ENCODE peak calls at places on chromosomes 4 and X, in five cellular contexts. One of them, this sample, is unnamed.

GRCh38 chrX:11438767-11439166 is 145.6 kb downstream of the AMELX start:
- DNase-seq in left lung: no peak
- DNase-seq in body of pancreas: no peak
- DNase-seq in PC-9: no peak
- DNase-seq in CD8-positive, alpha-beta T cell: no peak
- DNase-seq in this sample: no peak

GRCh38 chr4:94540476-94540875 is 88.7 kb downstream of the PDLIM5 start:
- DNase-seq in PC-9: peak
- DNase-seq in CD8-positive, alpha-beta T cell: no peak
- DNase-seq in left lung: no peak
- DNase-seq in body of pancreas: no peak
- DNase-seq in this sample: no peak

GRCh38 chrX:110966839-110967238 is 129.2 kb upstream of the PAK3 start:
- DNase-seq in PC-9: no peak
- DNase-seq in left lung: no peak
- DNase-seq in CD8-positive, alpha-beta T cell: no peak
- DNase-seq in body of pancreas: no peak
- DNase-seq in this sample: no peak

GRCh38 chr4:140996757-140997156 is 136.5 kb downstream of the RNF150 start:
- DNase-seq in PC-9: no peak
- DNase-seq in CD8-positive, alpha-beta T cell: no peak
- DNase-seq in left lung: no peak
- DNase-seq in body of pancreas: no peak
- DNase-seq in this sample: no peak

GRCh38 chrX:2538016-2538415 is 37.2 kb upstream of the DHRSX start:
- DNase-seq in PC-9: no peak
- DNase-seq in left lung: no peak
- DNase-seq in body of pancreas: no peak
- DNase-seq in CD8-positive, alpha-beta T cell: no peak
- DNase-seq in this sample: no peak

GRCh38 chr4:138259801-138260200 is 17.7 kb upstream of the SLC7A11 start:
- DNase-seq in left lung: no peak
- DNase-seq in CD8-positive, alpha-beta T cell: no peak
- DNase-seq in body of pancreas: no peak
- DNase-seq in PC-9: peak
- DNase-seq in this sample: no peak

GRCh38 chrX:68498044-68498507 is 775 bp upstream of the YIPF6 start:
- DNase-seq in CD8-positive, alpha-beta T cell: no peak
- DNase-seq in PC-9: peak
- DNase-seq in left lung: no peak
- DNase-seq in body of pancreas: no peak
- DNase-seq in this sample: no peak

GRCh38 chrX:13752646-13753045 is 18.1 kb downstream of the OFD1 start:
- DNase-seq in body of pancreas: no peak
- DNase-seq in CD8-positive, alpha-beta T cell: no peak
- DNase-seq in left lung: no peak
- DNase-seq in PC-9: no peak
- DNase-seq in this sample: no peak

GRCh38 chr4:169109276-169109675 is 99.2 kb upstream of the CBR4 start:
- DNase-seq in CD8-positive, alpha-beta T cell: no peak
- DNase-seq in body of pancreas: no peak
- DNase-seq in PC-9: no peak
- DNase-seq in left lung: no peak
- DNase-seq in this sample: no peak

GRCh38 chr4:123616970-123617392 is 220.4 kb downstream of the SPRY1 start:
- DNase-seq in body of pancreas: peak
- DNase-seq in left lung: peak
- DNase-seq in PC-9: no peak
- DNase-seq in CD8-positive, alpha-beta T cell: peak
- DNase-seq in this sample: peak

GRCh38 chr4:47533689-47534347 is 48.7 kb downstream of the ATP10D start:
- DNase-seq in CD8-positive, alpha-beta T cell: no peak
- DNase-seq in body of pancreas: no peak
- DNase-seq in left lung: no peak
- DNase-seq in PC-9: no peak
- DNase-seq in this sample: no peak

GRCh38 chr4:175339100-175339707 is 421.0 kb downstream of the ADAM29 start:
- DNase-seq in left lung: no peak
- DNase-seq in PC-9: no peak
- DNase-seq in CD8-positive, alpha-beta T cell: no peak
- DNase-seq in body of pancreas: no peak
- DNase-seq in this sample: no peak

GRCh38 chr4:110088670-110089069 is 109.7 kb downstream of the ELOVL6 start:
- DNase-seq in left lung: no peak
- DNase-seq in CD8-positive, alpha-beta T cell: no peak
- DNase-seq in PC-9: no peak
- DNase-seq in body of pancreas: no peak
- DNase-seq in this sample: no peak

GRCh38 chr4:139453041-139453370 is 915 bp upstream of the RAB33B start:
- DNase-seq in CD8-positive, alpha-beta T cell: peak
- DNase-seq in PC-9: peak
- DNase-seq in body of pancreas: peak
- DNase-seq in left lung: no peak
- DNase-seq in this sample: no peak

GRCh38 chr4:36326610-36327009 is 45.2 kb downstream of the DTHD1 start:
- DNase-seq in PC-9: no peak
- DNase-seq in CD8-positive, alpha-beta T cell: no peak
- DNase-seq in body of pancreas: no peak
- DNase-seq in left lung: no peak
- DNase-seq in this sample: no peak

GRCh38 chr4:99946346-99947189 is at the start of gene DNAJB14:
- DNase-seq in left lung: peak
- DNase-seq in PC-9: peak
- DNase-seq in CD8-positive, alpha-beta T cell: peak
- DNase-seq in body of pancreas: peak
- DNase-seq in this sample: peak

GRCh38 chr4:113820164-113820563 is 58.6 kb upstream of the CAMK2D start:
- DNase-seq in body of pancreas: no peak
- DNase-seq in CD8-positive, alpha-beta T cell: no peak
- DNase-seq in left lung: no peak
- DNase-seq in PC-9: no peak
- DNase-seq in this sample: no peak

GRCh38 chrX:38796926-38797325 is 4.3 kb upstream of the MID1IP1 start:
- DNase-seq in CD8-positive, alpha-beta T cell: no peak
- DNase-seq in PC-9: no peak
- DNase-seq in left lung: no peak
- DNase-seq in body of pancreas: no peak
- DNase-seq in this sample: no peak

GRCh38 chrX:7069556-7069955 is 78.0 kb upstream of the STS start:
- DNase-seq in CD8-positive, alpha-beta T cell: no peak
- DNase-seq in body of pancreas: no peak
- DNase-seq in PC-9: no peak
- DNase-seq in left lung: no peak
- DNase-seq in this sample: no peak

GRCh38 chr4:87896020-87896621 is 63.4 kb downstream of the MEPE start:
- DNase-seq in left lung: peak
- DNase-seq in CD8-positive, alpha-beta T cell: peak
- DNase-seq in PC-9: peak
- DNase-seq in body of pancreas: no peak
- DNase-seq in this sample: no peak

GRCh38 chrX:130196453-130196852 is 24.7 kb downstream of the RAB33A start:
- DNase-seq in CD8-positive, alpha-beta T cell: no peak
- DNase-seq in left lung: no peak
- DNase-seq in body of pancreas: no peak
- DNase-seq in PC-9: no peak
- DNase-seq in this sample: no peak

GRCh38 chr4:104967034-104967401 is 179.7 kb upstream of the TET2 start:
- DNase-seq in PC-9: peak
- DNase-seq in body of pancreas: no peak
- DNase-seq in CD8-positive, alpha-beta T cell: no peak
- DNase-seq in left lung: peak
- DNase-seq in this sample: no peak

GRCh38 chr4:168451744-168452394 is 28.4 kb downstream of the DDX60L start:
- DNase-seq in body of pancreas: no peak
- DNase-seq in PC-9: peak
- DNase-seq in left lung: no peak
- DNase-seq in CD8-positive, alpha-beta T cell: no peak
- DNase-seq in this sample: no peak

GRCh38 chr4:185738851-185739250 is 73.1 kb downstream of the SORBS2 start:
- DNase-seq in CD8-positive, alpha-beta T cell: no peak
- DNase-seq in body of pancreas: no peak
- DNase-seq in PC-9: no peak
- DNase-seq in left lung: no peak
- DNase-seq in this sample: no peak

GRCh38 chrX:17030580-17031285 is 84.3 kb downstream of the REPS2 start:
- DNase-seq in CD8-positive, alpha-beta T cell: no peak
- DNase-seq in PC-9: no peak
- DNase-seq in body of pancreas: no peak
- DNase-seq in left lung: no peak
- DNase-seq in this sample: no peak

GRCh38 chr4:15239866-15240265 is 188.0 kb upstream of the C1QTNF7 start:
- DNase-seq in PC-9: no peak
- DNase-seq in left lung: no peak
- DNase-seq in CD8-positive, alpha-beta T cell: no peak
- DNase-seq in body of pancreas: no peak
- DNase-seq in this sample: no peak

GRCh38 chr4:74859163-74859562 is 64.8 kb upstream of the BTC start:
- DNase-seq in left lung: no peak
- DNase-seq in body of pancreas: no peak
- DNase-seq in PC-9: no peak
- DNase-seq in CD8-positive, alpha-beta T cell: no peak
- DNase-seq in this sample: no peak

GRCh38 chr4:56465599-56466295 is 1.7 kb upstream of the SRP72 start:
- DNase-seq in body of pancreas: no peak
- DNase-seq in left lung: no peak
- DNase-seq in PC-9: peak
- DNase-seq in CD8-positive, alpha-beta T cell: no peak
- DNase-seq in this sample: no peak

GRCh38 chr4:8090312-8090711 is 68.3 kb downstream of the ABLIM2 start:
- DNase-seq in body of pancreas: no peak
- DNase-seq in left lung: no peak
- DNase-seq in PC-9: no peak
- DNase-seq in CD8-positive, alpha-beta T cell: no peak
- DNase-seq in this sample: peak

GRCh38 chr4:8175686-8176085 is 17.1 kb upstream of the ABLIM2 start:
- DNase-seq in CD8-positive, alpha-beta T cell: no peak
- DNase-seq in PC-9: no peak
- DNase-seq in left lung: no peak
- DNase-seq in body of pancreas: no peak
- DNase-seq in this sample: no peak

GRCh38 chrX:100615015-100615414 is 21.6 kb downstream of the TSPAN6 start:
- DNase-seq in PC-9: peak
- DNase-seq in left lung: no peak
- DNase-seq in CD8-positive, alpha-beta T cell: no peak
- DNase-seq in body of pancreas: no peak
- DNase-seq in this sample: no peak

GRCh38 chrX:154046262-154046771 is 26.6 kb upstream of the IRAK1 start:
- DNase-seq in body of pancreas: no peak
- DNase-seq in CD8-positive, alpha-beta T cell: no peak
- DNase-seq in left lung: no peak
- DNase-seq in PC-9: no peak
- DNase-seq in this sample: no peak
- H3K4me3 ChIP-seq in body of pancreas: no peak
- H3K4me3 ChIP-seq in CD8-positive, alpha-beta T cell: no peak
- H3K4me3 ChIP-seq in left lung: no peak
- H3K4me3 ChIP-seq in PC-9: no peak
- H3K4me3 ChIP-seq in this sample: no peak

GRCh38 chr4:103026868-103027267 is 7.4 kb upstream of the SLC9B1 start:
- DNase-seq in left lung: no peak
- DNase-seq in PC-9: no peak
- DNase-seq in CD8-positive, alpha-beta T cell: no peak
- DNase-seq in body of pancreas: no peak
- DNase-seq in this sample: no peak
- H3K27ac ChIP-seq in left lung: no peak
- H3K27ac ChIP-seq in PC-9: no peak
- H3K27ac ChIP-seq in CD8-positive, alpha-beta T cell: no peak
- H3K27ac ChIP-seq in body of pancreas: no peak
- H3K27ac ChIP-seq in this sample: no peak

GRCh38 chrX:40975951-40976350 is 109.3 kb upstream of the USP9X start:
- DNase-seq in left lung: no peak
- DNase-seq in CD8-positive, alpha-beta T cell: no peak
- DNase-seq in PC-9: no peak
- DNase-seq in body of pancreas: no peak
- DNase-seq in this sample: no peak

GRCh38 chrX:40976971-40977370 is 108.3 kb upstream of the USP9X start:
- DNase-seq in PC-9: no peak
- DNase-seq in left lung: no peak
- DNase-seq in CD8-positive, alpha-beta T cell: no peak
- DNase-seq in body of pancreas: no peak
- DNase-seq in this sample: no peak

GRCh38 chrX:40973619-40974018 is 111.6 kb upstream of the USP9X start:
- DNase-seq in PC-9: no peak
- DNase-seq in left lung: no peak
- DNase-seq in body of pancreas: no peak
- DNase-seq in CD8-positive, alpha-beta T cell: no peak
- DNase-seq in this sample: no peak

GRCh38 chrX:40966204-40966820 is 118.9 kb upstream of the USP9X start:
- DNase-seq in PC-9: no peak
- DNase-seq in CD8-positive, alpha-beta T cell: no peak
- DNase-seq in body of pancreas: no peak
- DNase-seq in left lung: no peak
- DNase-seq in this sample: no peak

GRCh38 chrX:40971736-40972135 is 113.5 kb upstream of the USP9X start:
- DNase-seq in PC-9: peak
- DNase-seq in left lung: no peak
- DNase-seq in CD8-positive, alpha-beta T cell: no peak
- DNase-seq in body of pancreas: no peak
- DNase-seq in this sample: no peak
- TF ChIP-seq CTCF in PC-9: no peak
- TF ChIP-seq CTCF in left lung: no peak
- TF ChIP-seq CTCF in CD8-positive, alpha-beta T cell: no peak
- TF ChIP-seq CTCF in body of pancreas: no peak
- TF ChIP-seq CTCF in this sample: no peak

GRCh38 chrX:47584714-47585113 is 2.5 kb downstream of the TIMP1 start:
- DNase-seq in CD8-positive, alpha-beta T cell: no peak
- DNase-seq in PC-9: no peak
- DNase-seq in body of pancreas: no peak
- DNase-seq in left lung: no peak
- DNase-seq in this sample: no peak

GRCh38 chrX:47586043-47586787 is 4.0 kb downstream of the TIMP1 start:
- DNase-seq in body of pancreas: no peak
- DNase-seq in PC-9: no peak
- DNase-seq in CD8-positive, alpha-beta T cell: no peak
- DNase-seq in left lung: no peak
- DNase-seq in this sample: no peak

GRCh38 chrX:47583240-47583861 is 1.1 kb downstream of the TIMP1 start:
- DNase-seq in PC-9: no peak
- DNase-seq in left lung: no peak
- DNase-seq in body of pancreas: no peak
- DNase-seq in CD8-positive, alpha-beta T cell: no peak
- DNase-seq in this sample: no peak

GRCh38 chrX:47587091-47587891 is 5.1 kb downstream of the TIMP1 start:
- DNase-seq in left lung: no peak
- DNase-seq in CD8-positive, alpha-beta T cell: no peak
- DNase-seq in PC-9: no peak
- DNase-seq in body of pancreas: no peak
- DNase-seq in this sample: no peak

DNA sequence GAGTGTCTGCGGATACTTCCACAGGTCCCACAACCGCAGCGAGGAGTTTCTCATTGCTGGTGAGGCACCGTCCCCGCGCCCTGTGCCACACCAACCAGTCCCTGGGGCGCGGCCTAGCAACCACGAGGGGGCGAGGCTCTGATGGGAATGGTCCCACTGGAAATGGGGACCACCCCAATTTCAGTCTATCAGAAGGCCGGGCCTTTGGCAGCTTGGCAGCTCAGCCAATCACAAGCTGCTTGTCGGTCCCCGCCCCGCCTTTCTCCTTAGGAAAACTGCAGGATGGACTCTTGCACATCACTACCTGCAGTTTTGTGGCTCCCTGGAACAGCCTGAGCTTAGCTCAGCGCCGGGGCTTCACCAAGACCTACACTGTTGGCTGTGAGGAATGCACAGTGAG is 3.0 kb downstream of the TIMP1 start:
- DNase-seq in PC-9: no peak
- DNase-seq in body of pancreas: no peak
- DNase-seq in left lung: no peak
- DNase-seq in CD8-positive, alpha-beta T cell: no peak
- DNase-seq in this sample: no peak
- H3K4me3 ChIP-seq in PC-9: no peak
- H3K4me3 ChIP-seq in body of pancreas: no peak
- H3K4me3 ChIP-seq in left lung: no peak
- H3K4me3 ChIP-seq in CD8-positive, alpha-beta T cell: no peak
- H3K4me3 ChIP-seq in this sample: no peak

This sample was measured in psoas muscle.